ENCODE peak calls at places on chromosomes 6 and 20, in ten cellular contexts. I is activated B cell treated with CpG ODN at 0.5 μM for 24 hours; W is NCI-H2081; R is activated T-helper 1 cell treated with anti-CD3 and anti-CD28 coated beads, Interleukin-12 subunit alpha, Interleukin-12 subunit beta, Interleukin-2, Interleukin-4 antibody, amounts not matched to agents 30 ng/mL and 10 ng/mL and 1 ng/mL, durations not matched to agents 14 hours and 24 hours and 36 hours; X is stimulated activated CD4-positive, alpha-beta T cell treated with anti-CD3 and anti-CD28 coated beads, Interleukin-2, amount 100 ng/mL, for 24 hours; Y is uterus; F is lower lobe of right lung; O is activated effector memory CD4-positive, alpha-beta T cell treated with Interleukin-2 at 50 U/mL for 16 hours; L is LoVo; V is cardiac fibroblast. M is an unnamed sample.

GRCh38 chr6:105733556-105734162 is 330.8 kb upstream of the PREP start:
- DNase-seq in V (peak; percentile 70), R (no peak), O (no peak), W (no peak), Y (no peak), X (no peak), F (no peak), I (no peak), L (peak; percentile 39), M (peak; percentile 22)

GRCh38 chr6:31615748-31616147 is 714 bp downstream of the AIF1 start:
- DNase-seq in Y (no peak), V (no peak), W (no peak), O (no peak), X (peak; percentile 44), I (no peak), L (no peak), R (peak; percentile 13), F (no peak), M (no peak)

GRCh38 chr20:44683263-44684046 is 31.7 kb upstream of the CCN5 start:
- DNase-seq in W (peak; percentile 43), O (peak; percentile 21), R (peak; percentile 25), L (peak; percentile 67), Y (no peak), F (peak; percentile 57), I (no peak), X (peak; percentile 40), V (peak; percentile 64), M (peak; percentile 61)

GRCh38 chr6:156832166-156832743 is 55.1 kb downstream of the ARID1B start:
- DNase-seq in L (no peak), F (no peak), Y (no peak), R (no peak), I (no peak), V (peak; percentile 75), X (no peak), W (peak; percentile 47), O (no peak), M (no peak)

GRCh38 chr6:5307058-5307457 is 45.7 kb downstream of the FARS2 start:
- DNase-seq in X (no peak), F (no peak), O (no peak), W (no peak), I (no peak), L (no peak), R (no peak), Y (no peak), V (no peak), M (no peak)

GRCh38 chr6:134303903-134304302 is 14.0 kb downstream of the SGK1 start:
- DNase-seq in O (no peak), Y (no peak), F (no peak), R (no peak), V (peak; percentile 45), W (no peak), X (no peak), I (no peak), L (no peak), M (no peak)

GRCh38 chr6:170248111-170248805 is 42.6 kb downstream of the DLL1 start:
- DNase-seq in R (no peak), V (no peak), X (no peak), I (no peak), L (no peak), O (no peak), W (no peak), Y (no peak), F (no peak), M (no peak)

GRCh38 chr20:44692932-44693476 is 22.2 kb upstream of the CCN5 start:
- DNase-seq in Y (peak; percentile 77), L (peak; percentile 83), V (peak; percentile 97), W (no peak), X (no peak), I (no peak), R (no peak), O (no peak), F (no peak), M (peak; percentile 87)

GRCh38 chr6:144351741-144352140 is 66.6 kb downstream of the UTRN start:
- DNase-seq in I (no peak), Y (no peak), F (no peak), O (no peak), R (no peak), W (no peak), X (no peak), V (no peak), L (no peak), M (no peak)

GRCh38 chr6:6008648-6009421 is 2.1 kb upstream of the NRN1 start:
- DNase-seq in X (peak; percentile 45), Y (peak; percentile 44), L (peak; percentile 80), F (peak; percentile 83), I (peak; percentile 36), W (peak; percentile 96), R (peak; percentile 54), O (no peak), V (no peak), M (peak; percentile 58)

GRCh38 chr6:123830110-123830509 is 26.4 kb downstream of the NKAIN2 start:
- DNase-seq in V (no peak), X (no peak), W (no peak), Y (no peak), R (no peak), L (no peak), F (no peak), I (no peak), O (no peak), M (no peak)

GRCh38 chr6:6131492-6132109 is 124.9 kb upstream of the NRN1 start:
- DNase-seq in V (peak; percentile 5), R (no peak), L (no peak), Y (no peak), F (no peak), I (no peak), O (no peak), W (no peak), X (no peak), M (no peak)

GRCh38 chr6:131950767-131951575 is at the start of gene CCN2:
- DNase-seq in L (peak; percentile 87), O (no peak), R (no peak), X (no peak), V (peak; percentile 100), F (peak; percentile 79), Y (peak; percentile 86), W (no peak), I (peak; percentile 33), M (peak; percentile 86)

GRCh38 chr6:105199711-105200110 is 19.9 kb upstream of the POPDC3 start:
- DNase-seq in F (no peak), L (no peak), W (no peak), I (no peak), X (no peak), O (no peak), V (no peak), Y (no peak), R (no peak), M (no peak)

GRCh38 chr6:135105710-135106109 is 51.1 kb upstream of the HBS1L start:
- DNase-seq in O (no peak), L (no peak), F (no peak), I (no peak), V (no peak), R (no peak), X (no peak), W (no peak), Y (no peak), M (no peak)

GRCh38 chr6:147401779-147402178 is 106.7 kb upstream of the SAMD5 start:
- DNase-seq in F (no peak), W (no peak), Y (no peak), X (no peak), R (no peak), L (no peak), V (no peak), I (no peak), O (no peak), M (no peak)

GRCh38 chr6:155190667-155191066 is 73.1 kb upstream of the CLDN20 start:
- DNase-seq in I (no peak), F (no peak), V (no peak), R (no peak), O (no peak), L (no peak), W (no peak), X (no peak), Y (no peak), M (no peak)

GRCh38 chr6:140153703-140154102 is 779.3 kb upstream of the CITED2 start:
- DNase-seq in R (no peak), I (no peak), X (no peak), V (peak; percentile 59), O (no peak), W (no peak), Y (no peak), L (no peak), F (no peak), M (no peak)

GRCh38 chr20:24675651-24676352 is 206.4 kb downstream of the SYNDIG1 start:
- DNase-seq in O (no peak), F (no peak), X (no peak), W (no peak), R (no peak), L (no peak), V (no peak), I (no peak), Y (no peak), M (no peak)

GRCh38 chr6:170464524-170464979 is 88.6 kb downstream of the PSMB1 start:
- DNase-seq in W (no peak), O (no peak), Y (no peak), I (no peak), L (no peak), V (no peak), X (no peak), R (no peak), F (no peak), M (no peak)

GRCh38 chr6:8060346-8060745 is 3.8 kb downstream of the BLOC1S5 start:
- DNase-seq in V (no peak), F (no peak), L (no peak), X (no peak), R (no peak), W (no peak), Y (no peak), I (no peak), O (no peak), M (no peak)

GRCh38 chr20:49676581-49677291 is 36.9 kb downstream of the B4GALT5 start:
- DNase-seq in L (peak; percentile 50), X (peak; percentile 39), F (no peak), R (peak; percentile 49), I (no peak), Y (no peak), O (peak; percentile 42), W (no peak), V (peak; percentile 66), M (no peak)

M was measured in NCI-H460.